ENCODE peak calls at places on chromosomes 11 and 22, in nine cellular contexts. H, J, L, S, C, G, E, M and K are unnamed samples.

GRCh38 chr11:35418282-35418846 is 994 bp downstream of the SLC1A2 start:
- DNase-seq in C (no peak), L (no peak), H (no peak), S (no peak), M (no peak), G (no peak), J (no peak), E (no peak), K (no peak)

GRCh38 chr11:104343578-104343977 is 179.6 kb upstream of the PDGFD start:
- DNase-seq in L (no peak), J (no peak), G (no peak), S (peak), C (no peak), H (no peak), E (no peak), M (no peak), K (no peak)

GRCh38 chr11:68711114-68711513 is 26.8 kb downstream of the GAL start:
- DNase-seq in E (no peak), G (no peak), S (no peak), L (no peak), J (no peak), H (no peak), C (no peak), M (no peak), K (no peak)

GRCh38 chr22:48960981-48961655 is 866.6 kb downstream of the BRD1 start:
- DNase-seq in E (peak), M (no peak), J (peak), S (no peak), G (no peak), H (peak), L (peak), C (peak), K (peak)

GRCh38 chr22:39405346-39406085 is 5.9 kb downstream of the TAB1 start:
- DNase-seq in S (no peak), J (no peak), G (no peak), H (peak), M (no peak), L (no peak), C (no peak), E (no peak), K (no peak)

GRCh38 chr22:20211997-20212753 is 55.9 kb downstream of the RTN4R start:
- DNase-seq in L (peak), S (peak), M (no peak), E (peak), J (no peak), C (peak), G (peak), H (no peak), K (peak)

GRCh38 chr11:61917357-61918109 is at the start of gene RAB3IL1:
- DNase-seq in E (peak), G (peak), J (no peak), H (peak), L (peak), C (peak), M (peak), S (no peak), K (no peak)

GRCh38 chr11:128814856-128815705 is 52.0 kb downstream of the KCNJ1 start:
- DNase-seq in C (no peak), E (peak), G (peak), H (no peak), J (no peak), S (no peak), L (peak), M (no peak), K (peak)

GRCh38 chr11:102760355-102761035 is 19.9 kb downstream of the MMP10 start:
- DNase-seq in G (no peak), S (peak), J (no peak), L (no peak), M (no peak), C (no peak), E (no peak), H (no peak), K (no peak)

GRCh38 chr11:90179923-90180322 is 42.9 kb downstream of the CHORDC1 start:
- DNase-seq in S (no peak), L (no peak), E (no peak), H (no peak), M (no peak), J (no peak), G (no peak), C (no peak), K (no peak)

GRCh38 chr22:50308597-50308935 is 1.1 kb upstream of the PLXNB2 start:
- DNase-seq in H (peak), L (peak), J (no peak), S (no peak), C (no peak), E (peak), M (no peak), G (peak), K (no peak)

GRCh38 chr11:7088921-7089320 is at the start of gene RBMXL2:
- DNase-seq in C (no peak), M (peak), J (no peak), H (no peak), G (no peak), E (no peak), L (no peak), S (no peak), K (no peak)

GRCh38 chr11:47523491-47524199 is 29.3 kb downstream of the CELF1 start:
- DNase-seq in E (no peak), C (no peak), H (no peak), S (no peak), L (no peak), G (peak), M (no peak), J (no peak), K (no peak)

GRCh38 chr11:33294224-33294623 is 37.0 kb downstream of the HIPK3 start:
- DNase-seq in J (no peak), M (no peak), S (no peak), E (no peak), H (no peak), G (no peak), C (no peak), L (no peak), K (no peak)

GRCh38 chr11:59545179-59546020 is 34.1 kb downstream of the OR4D9 start:
- DNase-seq in J (no peak), S (peak), L (no peak), M (no peak), E (no peak), C (no peak), H (no peak), G (peak), K (no peak)

GRCh38 chr11:8754241-8754640 is 71.6 kb downstream of the RPL27A start:
- DNase-seq in H (no peak), J (no peak), L (no peak), G (no peak), M (no peak), C (no peak), E (no peak), S (no peak), K (no peak)

GRCh38 chr11:46001427-46002049 is 79.1 kb downstream of the LARGE2 start:
- DNase-seq in J (no peak), E (no peak), M (no peak), L (no peak), C (no peak), G (no peak), S (no peak), H (no peak), K (no peak)

GRCh38 chr11:105589346-105589745 is 20.5 kb upstream of the GRIA4 start:
- DNase-seq in C (no peak), G (no peak), S (no peak), J (no peak), H (no peak), L (no peak), M (no peak), E (no peak), K (no peak)

GRCh38 chr11:126061707-126062678 is 673 bp downstream of the CDON start:
- DNase-seq in S (peak), G (peak), H (peak), M (no peak), C (no peak), L (peak), E (peak), J (peak), K (peak)

GRCh38 chr11:3879967-3880542 is 24.6 kb downstream of the STIM1 start:
- DNase-seq in L (no peak), J (no peak), H (no peak), E (no peak), M (no peak), S (no peak), G (no peak), C (peak), K (no peak)

GRCh38 chr11:30420233-30420787 is 97.4 kb downstream of the ARL14EP start:
- DNase-seq in G (no peak), H (no peak), C (no peak), L (peak), M (no peak), E (no peak), J (no peak), S (no peak), K (no peak)

GRCh38 chr11:84855846-84856245 is 771.3 kb downstream of the DLG2 start:
- DNase-seq in L (no peak), S (no peak), H (no peak), J (no peak), E (no peak), M (no peak), C (no peak), G (no peak), K (no peak)

GRCh38 chr11:35791088-35791958 is 128.7 kb downstream of the TRIM44 start:
- DNase-seq in M (no peak), C (no peak), G (peak), L (no peak), H (no peak), J (no peak), S (no peak), E (no peak), K (no peak)

GRCh38 chr11:41413843-41414242 is 45.6 kb downstream of the LRRC4C start:
- DNase-seq in S (no peak), J (no peak), H (no peak), G (no peak), C (no peak), M (no peak), E (no peak), L (no peak), K (no peak)

GRCh38 chr11:114171257-114172054 is 111.9 kb downstream of the ZBTB16 start:
- DNase-seq in H (peak), M (no peak), J (no peak), L (peak), S (no peak), G (no peak), E (peak), C (peak), K (no peak)

GRCh38 chr11:65274734-65275682 is 13.2 kb downstream of the POLA2 start:
- DNase-seq in M (no peak), S (peak), L (peak), J (peak), E (peak), C (peak), G (peak), H (peak), K (peak)

GRCh38 chr11:97620012-97620411 is 1230.2 kb downstream of the JRKL start:
- DNase-seq in H (no peak), G (no peak), E (no peak), S (no peak), C (no peak), J (no peak), L (no peak), M (no peak), K (no peak)
- TF ChIP-seq POLR2AphosphoS5 in H (no peak), G (no peak), E (no peak), S (no peak), C (no peak), J (no peak), L (no peak), M (no peak), K (no peak)

GRCh38 chr11:63909621-63910506 is 7.1 kb downstream of the RCOR2 start:
- DNase-seq in J (no peak), L (no peak), H (no peak), G (no peak), E (no peak), M (no peak), S (no peak), C (no peak), K (no peak)
- TF ChIP-seq POLR2A in J (no peak), L (no peak), H (no peak), G (no peak), E (no peak), M (no peak), S (no peak), C (no peak), K (no peak)

GRCh38 chr11:87392665-87393064 is 354.9 kb downstream of the TMEM135 start:
- DNase-seq in C (no peak), E (no peak), G (no peak), S (no peak), L (no peak), M (no peak), H (no peak), J (no peak), K (no peak)
- TF ChIP-seq POLR2AphosphoS5 in C (no peak), E (no peak), G (no peak), S (no peak), L (no peak), M (no peak), H (no peak), J (no peak), K (no peak)

GRCh38 chr11:766106-766940 is 11.0 kb downstream of the GATD1 start:
- DNase-seq in J (no peak), G (no peak), M (no peak), H (no peak), E (no peak), S (no peak), C (no peak), L (no peak), K (no peak)
- TF ChIP-seq POLR2A in J (no peak), G (no peak), M (no peak), H (no peak), E (no peak), S (no peak), C (no peak), L (no peak), K (no peak)